ENCODE peak calls at places on chromosomes 3 and 15, in nine cellular contexts. Y is NCI-H2029, O is head of caudate nucleus, T is HuH-7, G is sigmoid colon, R is K562, W is iris pigment epithelial cell, Q is HCT116, J is nephron progenitor cell. U is an unnamed sample.

GRCh38 chr3:75118805-75119204 is 504.3 kb upstream of the CNTN3 start:
- DNase-seq in O (no peak), Y (no peak), W (no peak), J (no peak), R (no peak), Q (no peak), T (no peak), G (no peak), U (no peak)

GRCh38 chr15:72445426-72445825 is 28.7 kb upstream of the ARIH1 start:
- DNase-seq in O (no peak), Y (no peak), T (no peak), Q (no peak), R (no peak), G (no peak), W (peak), J (no peak), U (no peak)

GRCh38 chr15:67941643-67942315 is 101.9 kb upstream of the RNU6-1 start:
- DNase-seq in R (peak), J (no peak), W (peak), Q (no peak), T (peak), O (no peak), Y (no peak), G (no peak), U (peak)

GRCh38 chr15:39747326-39747725 is 35.3 kb downstream of the FSIP1 start:
- DNase-seq in R (no peak), T (no peak), J (no peak), Y (no peak), W (peak), O (no peak), G (no peak), Q (no peak), U (no peak)

GRCh38 chr15:39565851-39566250 is 15.0 kb upstream of the THBS1 start:
- DNase-seq in J (no peak), Q (no peak), O (no peak), Y (no peak), R (no peak), W (no peak), T (no peak), G (no peak), U (no peak)

GRCh38 chr3:39707314-39707909 is 102.0 kb upstream of the MYRIP start:
- DNase-seq in R (peak), T (peak), W (peak), Q (peak), Y (peak), J (no peak), G (no peak), O (no peak), U (no peak)

GRCh38 chr3:69319652-69320051 is 66.2 kb downstream of the FRMD4B start:
- DNase-seq in W (no peak), G (no peak), T (no peak), O (no peak), Y (no peak), R (no peak), Q (no peak), J (no peak), U (no peak)

GRCh38 chr3:134364936-134365765 is 9.1 kb downstream of the AMOTL2 start:
- DNase-seq in Q (no peak), W (no peak), G (peak), T (no peak), J (no peak), Y (no peak), O (no peak), R (no peak), U (no peak)

GRCh38 chr15:35925634-35926380 is 379.8 kb upstream of the DPH6 start:
- DNase-seq in O (no peak), R (no peak), Y (no peak), G (no peak), J (no peak), Q (peak), T (no peak), W (peak), U (no peak)

GRCh38 chr3:127637971-127638370 is 9.0 kb downstream of the PODXL2 start:
- DNase-seq in O (no peak), Y (no peak), W (no peak), R (no peak), T (no peak), Q (no peak), J (no peak), G (no peak), U (no peak)

GRCh38 chr15:48683991-48684765 is 38.7 kb upstream of the FBN1 start:
- DNase-seq in Q (no peak), G (no peak), R (no peak), Y (no peak), J (no peak), W (peak), T (no peak), O (no peak), U (no peak)

U was measured in RWPE2.